ENCODE peak calls at places on chromosomes 16 and 17, in eight cellular contexts. W is left lung, G is heart right ventricle, U is heart left ventricle, D is cardiac fibroblast, Y is AG10803, X is A673, B is coronary artery. Z is an unnamed sample.

GRCh38 chr16:87780385-87780989 is 14.7 kb upstream of the KLHDC4 start:
- DNase-seq in W (no peak), G (no peak), U (no peak), D (peak; percentile 57), Y (peak; percentile 48), X (peak; percentile 94), B (no peak), Z (peak; percentile 27)

GRCh38 chr16:85746431-85747227 is 4.3 kb downstream of the C16orf74 start:
- DNase-seq in W (no peak), G (no peak), U (no peak), D (peak; percentile 66), Y (peak; percentile 58), X (no peak), B (no peak), Z (no peak)

GRCh38 chr16:31455601-31456314 is 3.5 kb upstream of the ARMC5 start:
- DNase-seq in W (no peak), G (no peak), U (no peak), D (no peak), Y (peak; percentile 9), X (peak; percentile 38), B (no peak), Z (no peak)

GRCh38 chr17:9926150-9926804 is 21.2 kb upstream of the RCVRN start:
- DNase-seq in W (no peak), G (no peak), U (no peak), D (no peak), Y (no peak), X (no peak), B (no peak), Z (no peak)

GRCh38 chr17:19263621-19264010 is 26.4 kb downstream of the EPN2 start:
- DNase-seq in W (no peak), G (no peak), U (no peak), D (peak; percentile 77), Y (peak; percentile 72), X (no peak), B (no peak), Z (peak; percentile 83)

GRCh38 chr17:28328325-28328724 is 6.9 kb downstream of the IFT20 start:
- DNase-seq in W (no peak), G (no peak), U (no peak), D (peak; percentile 23), Y (no peak), X (no peak), B (peak; percentile 19), Z (peak; percentile 52)

GRCh38 chr17:5772720-5773119 is 188.4 kb upstream of the NLRP1 start:
- DNase-seq in W (no peak), G (no peak), U (no peak), D (peak; percentile 65), Y (no peak), X (peak; percentile 55), B (no peak), Z (no peak)

GRCh38 chr16:12010388-12011251 is 34.1 kb downstream of the SNX29 start:
- DNase-seq in W (no peak), G (no peak), U (no peak), D (peak; percentile 31), Y (peak; percentile 64), X (no peak), B (no peak), Z (peak; percentile 75)

GRCh38 chr17:3672571-3672970 is 4.0 kb downstream of the EMC6 start:
- DNase-seq in W (no peak), G (no peak), U (no peak), D (no peak), Y (no peak), X (no peak), B (no peak), Z (no peak)

GRCh38 chr16:88920618-88921602 is 54.5 kb upstream of the PABPN1L start:
- DNase-seq in W (no peak), G (peak; percentile 82), U (peak; percentile 85), D (peak; percentile 71), Y (peak; percentile 81), X (peak; percentile 91), B (no peak), Z (peak; percentile 67)

GRCh38 chr16:77782694-77783093 is 5.7 kb upstream of the VAT1L start:
- DNase-seq in W (no peak), G (no peak), U (no peak), D (peak; percentile 12), Y (no peak), X (no peak), B (no peak), Z (peak; percentile 56)

GRCh38 chr16:27514806-27515205 is 34.9 kb downstream of the GTF3C1 start:
- DNase-seq in W (no peak), G (peak; percentile 67), U (no peak), D (no peak), Y (no peak), X (no peak), B (no peak), Z (no peak)

GRCh38 chr17:80892900-80893603 is 98.6 kb upstream of the CHMP6 start:
- DNase-seq in W (peak; percentile 68), G (no peak), U (no peak), D (peak; percentile 65), Y (peak; percentile 37), X (no peak), B (no peak), Z (peak; percentile 52)

GRCh38 chr17:83202002-83203000 is 122.9 kb downstream of the METRNL start:
- DNase-seq in W (peak; percentile 50), G (no peak), U (peak; percentile 16), D (no peak), Y (no peak), X (no peak), B (no peak), Z (no peak)

GRCh38 chr17:48180842-48181241 is 73.3 kb downstream of the SNX11 start:
- DNase-seq in W (no peak), G (no peak), U (no peak), D (no peak), Y (no peak), X (no peak), B (no peak), Z (no peak)

GRCh38 chr17:48179071-48179945 is 71.7 kb downstream of the SNX11 start:
- DNase-seq in W (no peak), G (no peak), U (no peak), D (peak; percentile 7), Y (peak; percentile 44), X (peak; percentile 81), B (no peak), Z (no peak)

GRCh38 chr17:48178327-48178726 is 70.8 kb downstream of the SNX11 start:
- DNase-seq in W (no peak), G (no peak), U (no peak), D (no peak), Y (no peak), X (peak; percentile 86), B (no peak), Z (no peak)

GRCh38 chr17:48184721-48185120 is 77.2 kb downstream of the SNX11 start:
- DNase-seq in W (no peak), G (no peak), U (no peak), D (no peak), Y (no peak), X (peak; percentile 35), B (no peak), Z (no peak)

DNA sequence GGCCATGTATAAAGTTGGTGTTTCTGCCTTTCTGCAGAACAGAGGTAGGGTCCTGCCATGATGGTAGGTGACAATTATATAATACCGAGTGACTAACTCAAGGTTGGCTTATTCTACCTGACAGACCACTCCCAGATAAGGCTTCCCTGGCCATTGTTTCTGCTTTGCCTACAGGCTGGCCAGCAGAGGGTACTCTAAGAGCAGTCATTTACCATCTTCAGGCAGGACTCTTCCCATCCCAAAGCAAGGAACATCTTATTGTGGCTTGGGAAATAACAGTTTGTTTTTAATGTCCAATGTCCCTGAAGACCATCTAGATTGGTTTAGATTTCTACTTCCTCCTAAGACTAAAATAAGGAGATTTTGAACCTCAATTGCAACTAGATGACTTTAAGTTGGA is 74.1 kb downstream of the SNX11 start:
- DNase-seq in W (no peak), G (no peak), U (no peak), D (peak; percentile 29), Y (peak; percentile 26), X (peak; percentile 65), B (no peak), Z (peak; percentile 15)
- TF ChIP-seq CTCF in W (no peak), G (peak; percentile 12), U (no peak), D (peak; percentile 36), Y (peak; percentile 47), X (peak; percentile 73), B (no peak), Z (peak; percentile 41)

GRCh38 chr17:38750312-38751121 is 2.0 kb upstream of the PSMB3 start:
- DNase-seq in W (peak; percentile 39), G (no peak), U (no peak), D (no peak), Y (no peak), X (peak; percentile 54), B (peak; percentile 75), Z (no peak)
- H3K4me3 ChIP-seq in W (peak overlapping the region; percentile 91), G (peak overlapping the region; percentile 69), U (peak overlapping the region; percentile 74), D (peak overlapping the region; percentile 98), Y (peak overlapping the region; percentile 16), X (peak overlapping the region; percentile 81), B (peak overlapping the region; percentile 95), Z (peak overlapping the region; percentile 81)

GRCh38 chr17:7195971-7196370 is 16.8 kb upstream of the ASGR1 start:
- DNase-seq in W (no peak), G (no peak), U (no peak), D (no peak), Y (no peak), X (no peak), B (no peak), Z (no peak)

GRCh38 chr17:7190276-7190917 is 11.2 kb upstream of the ASGR1 start:
- DNase-seq in W (no peak), G (no peak), U (no peak), D (no peak), Y (no peak), X (no peak), B (no peak), Z (no peak)

GRCh38 chr17:7192271-7192937 is 13.2 kb upstream of the ASGR1 start:
- DNase-seq in W (no peak), G (no peak), U (no peak), D (no peak), Y (no peak), X (no peak), B (no peak), Z (no peak)

GRCh38 chr17:7191069-7191468 is 11.9 kb upstream of the ASGR1 start:
- DNase-seq in W (no peak), G (no peak), U (no peak), D (no peak), Y (no peak), X (no peak), B (no peak), Z (no peak)

DNA sequence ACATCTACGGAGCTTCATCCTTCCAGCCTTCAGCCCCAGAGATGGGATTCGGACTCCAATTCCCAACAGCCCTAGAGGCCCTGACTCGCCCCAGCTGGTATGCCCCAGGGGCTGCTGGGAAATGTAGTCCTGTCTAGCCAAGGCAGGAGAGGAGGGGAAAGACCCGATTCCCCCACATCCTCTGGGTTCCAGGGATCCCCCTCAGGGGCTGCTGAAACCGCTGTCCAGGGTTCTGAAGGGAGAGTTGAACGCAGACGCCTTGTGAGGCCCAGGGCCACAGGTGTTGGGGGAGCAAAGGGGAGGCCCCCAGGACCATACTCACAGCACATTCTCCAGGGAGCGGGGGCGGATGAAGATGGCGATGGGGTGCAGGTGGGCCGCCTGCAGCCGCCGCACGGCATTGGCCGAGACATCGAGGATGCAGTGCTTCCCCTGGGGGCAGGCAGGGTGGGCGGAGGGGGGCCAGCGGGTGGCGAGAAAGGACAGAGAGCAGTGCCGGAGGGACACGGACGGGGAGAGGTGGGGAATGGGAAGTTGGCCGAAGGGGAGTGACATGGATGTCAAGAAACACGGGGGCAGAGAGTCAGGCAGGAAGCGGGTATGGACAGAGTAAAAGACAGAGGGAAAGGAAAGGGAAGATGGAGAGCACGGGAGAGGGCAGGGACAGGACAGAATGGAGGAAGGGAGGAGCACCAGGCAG is 12.6 kb upstream of the ASGR1 start:
- DNase-seq in W (no peak), G (no peak), U (no peak), D (peak; percentile 48), Y (no peak), X (peak; percentile 61), B (no peak), Z (no peak)
- TF ChIP-seq CTCF in W (no peak), G (no peak), U (no peak), D (no peak), Y (no peak), X (no peak), B (no peak), Z (no peak)

GRCh38 chr16:54374136-54374535 is 87.5 kb upstream of the IRX3 start:
- DNase-seq in W (no peak), G (no peak), U (no peak), D (peak; percentile 64), Y (no peak), X (no peak), B (no peak), Z (no peak)
- H3K4me3 ChIP-seq in W (no peak overlapping the region), G (no peak overlapping the region), U (no peak overlapping the region), D (no peak overlapping the region), Y (peak overlapping the region; percentile 49), X (no peak overlapping the region), B (peak overlapping the region; percentile 53), Z (peak overlapping the region; percentile 32)